ENCODE peak calls at places on chromosomes 6 and 20, in five cellular contexts. One of them, this sample, is unnamed.

GRCh38 chr20:23433628-23434027 is 5.9 kb upstream of the CSTL1 start:
- DNase-seq in HepG2: no peak
- DNase-seq in H1: no peak
- DNase-seq in GM12878: no peak
- DNase-seq in K562: no peak
- DNase-seq in this sample: no peak

GRCh38 chr6:78995946-78996345 is 82.1 kb downstream of the PHIP start:
- DNase-seq in H1: no peak
- DNase-seq in GM12878: no peak
- DNase-seq in HepG2: no peak
- DNase-seq in K562: no peak
- DNase-seq in this sample: no peak

GRCh38 chr6:158431036-158431435 is 118.8 kb downstream of the TULP4 start:
- DNase-seq in H1: no peak
- DNase-seq in HepG2: no peak
- DNase-seq in K562: no peak
- DNase-seq in GM12878: no peak
- DNase-seq in this sample: no peak

GRCh38 chr6:32622545-32623401 is 14.4 kb upstream of the HLA-DQA1 start:
- DNase-seq in K562: no peak
- DNase-seq in GM12878: peak; percentile 96
- DNase-seq in HepG2: peak; percentile 28
- DNase-seq in H1: peak; percentile 31
- DNase-seq in this sample: no peak

GRCh38 chr6:154511735-154512097 is 1.2 kb upstream of the CNKSR3 start:
- DNase-seq in HepG2: no peak
- DNase-seq in GM12878: no peak
- DNase-seq in K562: no peak
- DNase-seq in H1: no peak
- DNase-seq in this sample: no peak

GRCh38 chr20:63739129-63740069 is at the start of gene SLC2A4RG:
- DNase-seq in K562: peak; percentile 96
- DNase-seq in GM12878: no peak
- DNase-seq in HepG2: peak; percentile 94
- DNase-seq in H1: no peak
- DNase-seq in this sample: peak; percentile 58

GRCh38 chr6:34143884-34144580 is 1.9 kb downstream of the GRM4 start:
- DNase-seq in GM12878: no peak
- DNase-seq in H1: no peak
- DNase-seq in K562: peak; percentile 87
- DNase-seq in HepG2: peak; percentile 24
- DNase-seq in this sample: peak; percentile 87

GRCh38 chr20:58407966-58408557 is 19.0 kb downstream of the VAPB start:
- DNase-seq in H1: no peak
- DNase-seq in HepG2: no peak
- DNase-seq in GM12878: peak; percentile 48
- DNase-seq in K562: no peak
- DNase-seq in this sample: no peak

GRCh38 chr6:41200296-41200900 is 551 bp downstream of the TREML2 start:
- DNase-seq in K562: no peak
- DNase-seq in GM12878: peak; percentile 58
- DNase-seq in H1: no peak
- DNase-seq in HepG2: no peak
- DNase-seq in this sample: no peak

GRCh38 chr20:45308078-45308778 is at the start of gene MATN4:
- DNase-seq in HepG2: no peak
- DNase-seq in GM12878: no peak
- DNase-seq in H1: no peak
- DNase-seq in K562: no peak
- DNase-seq in this sample: peak; percentile 59

GRCh38 chr6:107657755-107658461 is 166.2 kb downstream of the SCML4 start:
- DNase-seq in HepG2: no peak
- DNase-seq in K562: no peak
- DNase-seq in H1: no peak
- DNase-seq in GM12878: peak; percentile 96
- DNase-seq in this sample: no peak

GRCh38 chr6:4008324-4009047 is 70.5 kb downstream of the FAM217A start:
- DNase-seq in H1: no peak
- DNase-seq in HepG2: peak; percentile 86
- DNase-seq in K562: no peak
- DNase-seq in GM12878: no peak
- DNase-seq in this sample: no peak

GRCh38 chr20:58557713-58558335 is 42.6 kb upstream of the APCDD1L start:
- DNase-seq in K562: no peak
- DNase-seq in GM12878: no peak
- DNase-seq in HepG2: no peak
- DNase-seq in H1: no peak
- DNase-seq in this sample: no peak

GRCh38 chr6:88908598-88909548 is 54.5 kb downstream of the RNGTT start:
- DNase-seq in HepG2: no peak
- DNase-seq in H1: no peak
- DNase-seq in K562: no peak
- DNase-seq in GM12878: no peak
- DNase-seq in this sample: no peak

GRCh38 chr20:49237531-49237930 is 18.3 kb downstream of the DDX27 start:
- DNase-seq in HepG2: no peak
- DNase-seq in K562: no peak
- DNase-seq in GM12878: no peak
- DNase-seq in H1: no peak
- DNase-seq in this sample: no peak

GRCh38 chr6:93786474-93787330 is 367.3 kb upstream of the EPHA7 start:
- DNase-seq in K562: no peak
- DNase-seq in H1: peak; percentile 76
- DNase-seq in HepG2: no peak
- DNase-seq in GM12878: no peak
- DNase-seq in this sample: peak; percentile 52

GRCh38 chr6:43306086-43306485 is 2.5 kb downstream of the CRIP3 start:
- DNase-seq in K562: no peak
- DNase-seq in H1: no peak
- DNase-seq in GM12878: no peak
- DNase-seq in HepG2: no peak
- DNase-seq in this sample: no peak

GRCh38 chr6:170093658-170094596 is 197.0 kb downstream of the DLL1 start:
- DNase-seq in K562: no peak
- DNase-seq in HepG2: no peak
- DNase-seq in H1: no peak
- DNase-seq in GM12878: no peak
- DNase-seq in this sample: no peak

GRCh38 chr20:25014816-25015215 is 22.3 kb upstream of the APMAP start:
- DNase-seq in K562: no peak
- DNase-seq in HepG2: no peak
- DNase-seq in H1: no peak
- DNase-seq in GM12878: no peak
- DNase-seq in this sample: no peak

GRCh38 chr6:139605350-139605749 is 230.9 kb upstream of the CITED2 start:
- DNase-seq in H1: no peak
- DNase-seq in HepG2: no peak
- DNase-seq in K562: no peak
- DNase-seq in GM12878: no peak
- DNase-seq in this sample: no peak

GRCh38 chr6:148455674-148456559 is 113.3 kb downstream of the SASH1 start:
- DNase-seq in HepG2: no peak
- DNase-seq in K562: no peak
- DNase-seq in H1: no peak
- DNase-seq in GM12878: no peak
- DNase-seq in this sample: no peak

GRCh38 chr20:47354710-47355488 is 1.6 kb downstream of the ZMYND8 start:
- DNase-seq in H1: no peak
- DNase-seq in K562: no peak
- DNase-seq in GM12878: no peak
- DNase-seq in HepG2: peak; percentile 70
- DNase-seq in this sample: no peak

GRCh38 chr6:21033575-21034026 is 499.3 kb downstream of the CDKAL1 start:
- DNase-seq in H1: no peak
- DNase-seq in HepG2: no peak
- DNase-seq in K562: no peak
- DNase-seq in GM12878: no peak
- DNase-seq in this sample: no peak

GRCh38 chr6:114987281-114987680 is 644.5 kb upstream of the HS3ST5 start:
- DNase-seq in K562: no peak
- DNase-seq in HepG2: no peak
- DNase-seq in H1: no peak
- DNase-seq in GM12878: no peak
- DNase-seq in this sample: no peak

GRCh38 chr20:63978319-63979220 is 872 bp downstream of the SAMD10 start:
- DNase-seq in H1: no peak
- DNase-seq in K562: peak; percentile 72
- DNase-seq in HepG2: peak; percentile 79
- DNase-seq in GM12878: no peak
- DNase-seq in this sample: peak; percentile 89

GRCh38 chr6:149915970-149916865 is 6.7 kb downstream of the RAET1G start:
- DNase-seq in K562: no peak
- DNase-seq in GM12878: no peak
- DNase-seq in H1: no peak
- DNase-seq in HepG2: no peak
- DNase-seq in this sample: no peak

GRCh38 chr6:30613251-30614043 is 3.6 kb downstream of the PPP1R10 start:
- DNase-seq in H1: no peak
- DNase-seq in GM12878: no peak
- DNase-seq in HepG2: no peak
- DNase-seq in K562: no peak
- DNase-seq in this sample: no peak

GRCh38 chr6:17484201-17484606 is 90.8 kb downstream of the CAP2 start:
- DNase-seq in H1: no peak
- DNase-seq in GM12878: no peak
- DNase-seq in K562: no peak
- DNase-seq in HepG2: no peak
- DNase-seq in this sample: no peak

GRCh38 chr6:43983632-43984031 is 143.6 kb downstream of the MRPL14 start:
- DNase-seq in HepG2: peak; percentile 55
- DNase-seq in H1: no peak
- DNase-seq in K562: no peak
- DNase-seq in GM12878: no peak
- DNase-seq in this sample: no peak

GRCh38 chr6:106026748-106027147 is 59.4 kb upstream of the PRDM1 start:
- DNase-seq in GM12878: peak; percentile 8
- DNase-seq in HepG2: no peak
- DNase-seq in K562: no peak
- DNase-seq in H1: no peak
- DNase-seq in this sample: no peak

GRCh38 chr20:8132632-8133587 is 844 bp downstream of the PLCB1 start:
- DNase-seq in H1: no peak
- DNase-seq in K562: no peak
- DNase-seq in GM12878: no peak
- DNase-seq in HepG2: no peak
- DNase-seq in this sample: peak; percentile 28

GRCh38 chr20:63501818-63502670 is 3.2 kb upstream of the EEF1A2 start:
- DNase-seq in GM12878: no peak
- DNase-seq in K562: peak; percentile 92
- DNase-seq in HepG2: no peak
- DNase-seq in H1: no peak
- DNase-seq in this sample: peak; percentile 59

GRCh38 chr20:51065615-51066014 is 42.7 kb upstream of the KCNG1 start:
- DNase-seq in K562: no peak
- DNase-seq in GM12878: no peak
- DNase-seq in H1: no peak
- DNase-seq in HepG2: no peak
- DNase-seq in this sample: no peak

GRCh38 chr20:51067792-51068191 is 44.9 kb upstream of the KCNG1 start:
- DNase-seq in H1: no peak
- DNase-seq in GM12878: no peak
- DNase-seq in HepG2: no peak
- DNase-seq in K562: no peak
- DNase-seq in this sample: no peak

GRCh38 chr20:51074062-51074461 is 51.2 kb upstream of the KCNG1 start:
- DNase-seq in GM12878: no peak
- DNase-seq in K562: no peak
- DNase-seq in H1: no peak
- DNase-seq in HepG2: no peak
- DNase-seq in this sample: no peak

GRCh38 chr20:51070635-51071034 is 47.7 kb upstream of the KCNG1 start:
- DNase-seq in HepG2: no peak
- DNase-seq in K562: no peak
- DNase-seq in H1: no peak
- DNase-seq in GM12878: no peak
- DNase-seq in this sample: no peak
- TF ChIP-seq ATF2 in HepG2: no peak
- TF ChIP-seq ATF2 in K562: no peak
- TF ChIP-seq ATF2 in H1: no peak
- TF ChIP-seq ATF2 in GM12878: no peak
- TF ChIP-seq ATF2 in this sample: no peak

GRCh38 chr6:73079611-73079955 is 145.7 kb downstream of the KHDC1L start:
- DNase-seq in GM12878: no peak
- DNase-seq in HepG2: no peak
- DNase-seq in H1: no peak
- DNase-seq in K562: no peak
- DNase-seq in this sample: no peak
- TF ChIP-seq ATF2 in GM12878: no peak
- TF ChIP-seq ATF2 in HepG2: no peak
- TF ChIP-seq ATF2 in H1: no peak
- TF ChIP-seq ATF2 in K562: no peak
- TF ChIP-seq ATF2 in this sample: no peak

DNA sequence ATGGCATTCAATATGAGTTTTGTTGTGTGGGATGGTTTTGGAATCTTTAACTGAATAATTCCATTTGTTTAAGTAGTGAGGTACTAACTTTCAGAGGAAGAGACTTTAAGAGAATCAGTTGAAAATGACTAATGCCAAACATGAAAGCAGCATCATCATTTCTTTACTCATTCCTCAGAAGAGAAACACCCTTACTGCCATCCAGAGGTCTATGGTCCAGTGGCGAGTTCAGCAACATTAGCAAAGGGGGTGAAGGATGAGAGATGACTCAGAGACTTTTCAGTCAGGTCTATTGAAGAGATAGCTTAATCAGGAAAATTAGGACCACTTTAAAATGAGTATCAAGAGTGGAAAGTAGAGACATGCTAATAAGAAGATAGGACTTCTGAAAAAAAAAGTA is 118.8 kb downstream of the COL19A1 start:
- DNase-seq in H1: no peak
- DNase-seq in K562: no peak
- DNase-seq in GM12878: no peak
- DNase-seq in HepG2: no peak
- DNase-seq in this sample: no peak
- TF ChIP-seq ATF2 in H1: no peak
- TF ChIP-seq ATF2 in K562: no peak
- TF ChIP-seq ATF2 in GM12878: no peak
- TF ChIP-seq ATF2 in HepG2: no peak
- TF ChIP-seq ATF2 in this sample: no peak

GRCh38 chr6:144364727-144365126 is 79.6 kb downstream of the UTRN start:
- DNase-seq in K562: no peak
- DNase-seq in H1: no peak
- DNase-seq in HepG2: no peak
- DNase-seq in GM12878: no peak
- DNase-seq in this sample: no peak

GRCh38 chr6:144364208-144364718 is 79.1 kb downstream of the UTRN start:
- DNase-seq in GM12878: no peak
- DNase-seq in K562: no peak
- DNase-seq in H1: no peak
- DNase-seq in HepG2: no peak
- DNase-seq in this sample: no peak

GRCh38 chr6:144361027-144361426 is 75.9 kb downstream of the UTRN start:
- DNase-seq in H1: no peak
- DNase-seq in GM12878: no peak
- DNase-seq in K562: no peak
- DNase-seq in HepG2: no peak
- DNase-seq in this sample: no peak

GRCh38 chr6:144360401-144360800 is 75.3 kb downstream of the UTRN start:
- DNase-seq in H1: no peak
- DNase-seq in K562: no peak
- DNase-seq in GM12878: no peak
- DNase-seq in HepG2: no peak
- DNase-seq in this sample: no peak

GRCh38 chr6:144362042-144363018 is 77.2 kb downstream of the UTRN start:
- DNase-seq in K562: no peak
- DNase-seq in HepG2: peak; percentile 48
- DNase-seq in GM12878: no peak
- DNase-seq in H1: no peak
- DNase-seq in this sample: no peak
- TF ChIP-seq ATF2 in K562: no peak
- TF ChIP-seq ATF2 in HepG2: no peak
- TF ChIP-seq ATF2 in GM12878: no peak
- TF ChIP-seq ATF2 in H1: no peak
- TF ChIP-seq ATF2 in this sample: no peak